ENCODE peak calls at places on chromosomes 1 and 21, in five cellular contexts. F is foreskin keratinocyte; C is HT1080; T is hypothalamus; G is stimulated activated CD8-positive, alpha-beta memory T cell treated with anti-CD3 and anti-CD28 coated beads, Interleukin-15, amount 100 ng/mL, for 4 hours. P is an unnamed sample.

GRCh38 chr1:47942238-47942629 is 55.0 kb downstream of the TRABD2B start:
- DNase-seq in F (no peak), C (peak), T (no peak), G (no peak), P (no peak)

GRCh38 chr1:17149771-17150170 is 30.5 kb upstream of the PADI2 start:
- DNase-seq in F (no peak), C (no peak), T (no peak), G (no peak), P (no peak)

GRCh38 chr1:67137307-67137753 is 2.6 kb upstream of the C1orf141 start:
- DNase-seq in F (no peak), C (no peak), T (no peak), G (no peak), P (no peak)

GRCh38 chr1:3352084-3352951 is 102.1 kb upstream of the ARHGEF16 start:
- DNase-seq in F (no peak), C (no peak), T (no peak), G (no peak), P (no peak)

GRCh38 chr1:224929335-224930237 is at the start of gene DNAH14:
- DNase-seq in F (peak), C (peak), T (no peak), G (no peak), P (no peak)

GRCh38 chr1:37255868-37256267 is 218.5 kb upstream of the ZC3H12A start:
- DNase-seq in F (no peak), C (no peak), T (no peak), G (no peak), P (no peak)

GRCh38 chr1:38529337-38529860 is 330.2 kb downstream of the RRAGC start:
- DNase-seq in F (no peak), C (peak), T (no peak), G (no peak), P (no peak)

GRCh38 chr1:43000271-43000670 is 41.6 kb upstream of the SLC2A1 start:
- DNase-seq in F (no peak), C (no peak), T (no peak), G (no peak), P (no peak)

GRCh38 chr1:167629681-167630567 is at the start of gene RCSD1:
- DNase-seq in F (no peak), C (no peak), T (no peak), G (no peak), P (peak)

GRCh38 chr1:203322480-203323179 is 17.3 kb downstream of the BTG2 start:
- DNase-seq in F (no peak), C (no peak), T (no peak), G (no peak), P (no peak)

GRCh38 chr1:175373786-175374623 is 181.4 kb upstream of the KIAA0040 start:
- DNase-seq in F (no peak), C (no peak), T (no peak), G (no peak), P (no peak)

GRCh38 chr1:53548031-53548491 is 88.9 kb downstream of the DMRTB1 start:
- DNase-seq in F (no peak), C (no peak), T (no peak), G (no peak), P (no peak)

GRCh38 chr21:46060596-46061061 is 37.3 kb upstream of the COL6A2 start:
- DNase-seq in F (no peak), C (peak), T (no peak), G (no peak), P (no peak)

GRCh38 chr1:169821500-169821899 is 26.8 kb upstream of the METTL18 start:
- DNase-seq in F (no peak), C (no peak), T (no peak), G (no peak), P (no peak)

GRCh38 chr21:43369124-43369523 is 57.8 kb downstream of the SIK1 start:
- DNase-seq in F (peak), C (peak), T (no peak), G (no peak), P (no peak)

GRCh38 chr1:37651803-37652202 is 17.1 kb upstream of the RSPO1 start:
- DNase-seq in F (no peak), C (no peak), T (no peak), G (no peak), P (no peak)

GRCh38 chr21:34762761-34763160 is 94.0 kb downstream of the CLIC6 start:
- DNase-seq in F (no peak), C (no peak), T (no peak), G (no peak), P (no peak)

GRCh38 chr1:17725084-17725718 is 29.9 kb upstream of the ACTL8 start:
- DNase-seq in F (peak), C (peak), T (no peak), G (no peak), P (no peak)

P was measured in central memory CD4-positive, alpha-beta T cell.